ENCODE peak calls at places on chromosomes 6 and 20, in eight cellular contexts. One of them, this sample, is unnamed.

GRCh38 chr20:10672579-10673127 is 1.1 kb downstream of the JAG1 start:
- DNase-seq in SHP77: peak
- DNase-seq in NCI-H1105: no peak
- DNase-seq in EH: peak
- DNase-seq in dorsolateral prefrontal cortex: peak
- DNase-seq in right atrium auricular region: peak
- DNase-seq in upper lobe of left lung: peak
- DNase-seq in AML-193: peak
- DNase-seq in this sample: peak

GRCh38 chr6:54465649-54466300 is 157.5 kb downstream of the TINAG start:
- DNase-seq in SHP77: no peak
- DNase-seq in NCI-H1105: no peak
- DNase-seq in EH: no peak
- DNase-seq in dorsolateral prefrontal cortex: no peak
- DNase-seq in right atrium auricular region: no peak
- DNase-seq in upper lobe of left lung: no peak
- DNase-seq in AML-193: no peak
- DNase-seq in this sample: no peak

GRCh38 chr20:11159728-11160127 is 485.9 kb upstream of the JAG1 start:
- DNase-seq in SHP77: no peak
- DNase-seq in NCI-H1105: no peak
- DNase-seq in EH: peak
- DNase-seq in dorsolateral prefrontal cortex: peak
- DNase-seq in right atrium auricular region: no peak
- DNase-seq in upper lobe of left lung: peak
- DNase-seq in AML-193: no peak
- DNase-seq in this sample: no peak

GRCh38 chr6:163415620-163416379 is 1.3 kb downstream of the QKI start:
- DNase-seq in SHP77: no peak
- DNase-seq in NCI-H1105: peak
- DNase-seq in EH: peak
- DNase-seq in dorsolateral prefrontal cortex: no peak
- DNase-seq in right atrium auricular region: no peak
- DNase-seq in upper lobe of left lung: peak
- DNase-seq in AML-193: no peak
- DNase-seq in this sample: peak

GRCh38 chr6:47687432-47687831 is 10.9 kb upstream of the ADGRF4 start:
- DNase-seq in SHP77: no peak
- DNase-seq in NCI-H1105: no peak
- DNase-seq in EH: no peak
- DNase-seq in dorsolateral prefrontal cortex: no peak
- DNase-seq in right atrium auricular region: no peak
- DNase-seq in upper lobe of left lung: no peak
- DNase-seq in AML-193: no peak
- DNase-seq in this sample: no peak

GRCh38 chr6:3005874-3006273 is 6.2 kb downstream of the NQO2 start:
- DNase-seq in SHP77: no peak
- DNase-seq in NCI-H1105: no peak
- DNase-seq in EH: no peak
- DNase-seq in dorsolateral prefrontal cortex: no peak
- DNase-seq in right atrium auricular region: peak
- DNase-seq in upper lobe of left lung: no peak
- DNase-seq in AML-193: no peak
- DNase-seq in this sample: no peak

GRCh38 chr6:168433898-168434297 is 7.1 kb upstream of the SMOC2 start:
- DNase-seq in SHP77: no peak
- DNase-seq in NCI-H1105: no peak
- DNase-seq in EH: no peak
- DNase-seq in dorsolateral prefrontal cortex: no peak
- DNase-seq in right atrium auricular region: no peak
- DNase-seq in upper lobe of left lung: no peak
- DNase-seq in AML-193: no peak
- DNase-seq in this sample: no peak

GRCh38 chr6:16063580-16063979 is 65.3 kb upstream of the MYLIP start:
- DNase-seq in SHP77: no peak
- DNase-seq in NCI-H1105: no peak
- DNase-seq in EH: no peak
- DNase-seq in dorsolateral prefrontal cortex: no peak
- DNase-seq in right atrium auricular region: no peak
- DNase-seq in upper lobe of left lung: no peak
- DNase-seq in AML-193: no peak
- DNase-seq in this sample: no peak

GRCh38 chr6:37784585-37784967 is 35.0 kb upstream of the ZFAND3 start:
- DNase-seq in SHP77: no peak
- DNase-seq in NCI-H1105: no peak
- DNase-seq in EH: no peak
- DNase-seq in dorsolateral prefrontal cortex: no peak
- DNase-seq in right atrium auricular region: no peak
- DNase-seq in upper lobe of left lung: no peak
- DNase-seq in AML-193: no peak
- DNase-seq in this sample: no peak

GRCh38 chr6:73523434-73524123 is 2.7 kb upstream of the EEF1A1 start:
- DNase-seq in SHP77: no peak
- DNase-seq in NCI-H1105: no peak
- DNase-seq in EH: peak
- DNase-seq in dorsolateral prefrontal cortex: no peak
- DNase-seq in right atrium auricular region: peak
- DNase-seq in upper lobe of left lung: peak
- DNase-seq in AML-193: peak
- DNase-seq in this sample: peak

GRCh38 chr6:71080793-71081192 is 123.9 kb upstream of the B3GAT2 start:
- DNase-seq in SHP77: no peak
- DNase-seq in NCI-H1105: no peak
- DNase-seq in EH: peak
- DNase-seq in dorsolateral prefrontal cortex: no peak
- DNase-seq in right atrium auricular region: no peak
- DNase-seq in upper lobe of left lung: no peak
- DNase-seq in AML-193: no peak
- DNase-seq in this sample: no peak

GRCh38 chr6:169168302-169168630 is 85.4 kb downstream of the THBS2 start:
- DNase-seq in SHP77: no peak
- DNase-seq in NCI-H1105: no peak
- DNase-seq in EH: no peak
- DNase-seq in dorsolateral prefrontal cortex: no peak
- DNase-seq in right atrium auricular region: no peak
- DNase-seq in upper lobe of left lung: no peak
- DNase-seq in AML-193: no peak
- DNase-seq in this sample: no peak

GRCh38 chr6:10256113-10256690 is 158.7 kb downstream of the TFAP2A start:
- DNase-seq in SHP77: no peak
- DNase-seq in NCI-H1105: no peak
- DNase-seq in EH: no peak
- DNase-seq in dorsolateral prefrontal cortex: no peak
- DNase-seq in right atrium auricular region: no peak
- DNase-seq in upper lobe of left lung: no peak
- DNase-seq in AML-193: peak
- DNase-seq in this sample: no peak

GRCh38 chr6:133983099-133983939 is 30.3 kb downstream of the TBPL1 start:
- DNase-seq in SHP77: no peak
- DNase-seq in NCI-H1105: no peak
- DNase-seq in EH: peak
- DNase-seq in dorsolateral prefrontal cortex: no peak
- DNase-seq in right atrium auricular region: no peak
- DNase-seq in upper lobe of left lung: peak
- DNase-seq in AML-193: peak
- DNase-seq in this sample: no peak

GRCh38 chr6:13074746-13075490 is 253.4 kb downstream of the TBC1D7 start:
- DNase-seq in SHP77: no peak
- DNase-seq in NCI-H1105: no peak
- DNase-seq in EH: no peak
- DNase-seq in dorsolateral prefrontal cortex: no peak
- DNase-seq in right atrium auricular region: no peak
- DNase-seq in upper lobe of left lung: no peak
- DNase-seq in AML-193: no peak
- DNase-seq in this sample: no peak

GRCh38 chr20:17014217-17014616 is 212.6 kb upstream of the PCSK2 start:
- DNase-seq in SHP77: no peak
- DNase-seq in NCI-H1105: peak
- DNase-seq in EH: no peak
- DNase-seq in dorsolateral prefrontal cortex: peak
- DNase-seq in right atrium auricular region: no peak
- DNase-seq in upper lobe of left lung: no peak
- DNase-seq in AML-193: no peak
- DNase-seq in this sample: peak

GRCh38 chr20:37480915-37481314 is 40.1 kb upstream of the NNAT start:
- DNase-seq in SHP77: no peak
- DNase-seq in NCI-H1105: no peak
- DNase-seq in EH: no peak
- DNase-seq in dorsolateral prefrontal cortex: no peak
- DNase-seq in right atrium auricular region: peak
- DNase-seq in upper lobe of left lung: no peak
- DNase-seq in AML-193: no peak
- DNase-seq in this sample: no peak